ENCODE peak calls at places on chromosomes 11 and 22, in five cellular contexts. L is ACHN, N is mucosa of descending colon, W is heart left ventricle, E is kidney. J is an unnamed sample.

GRCh38 chr11:129352627-129353026 is 23.0 kb upstream of the BARX2 start:
- DNase-seq in N (no peak), L (no peak), E (no peak), W (no peak), J (no peak)

GRCh38 chr22:47006869-47007268 is 244.4 kb downstream of the TBC1D22A start:
- DNase-seq in W (no peak), E (no peak), N (no peak), L (no peak), J (no peak)

GRCh38 chr22:17121235-17122195 is at the start of gene TMEM121B:
- DNase-seq in N (peak; percentile 62), W (peak; percentile 91), L (peak; percentile 86), E (peak; percentile 86), J (peak; percentile 85)

GRCh38 chr22:19149047-19149883 is 827 bp downstream of the GSC2 start:
- DNase-seq in N (peak; percentile 26), E (no peak), W (no peak), L (no peak), J (no peak)

GRCh38 chr11:63508009-63508408 is 2.1 kb downstream of the LGALS12 start:
- DNase-seq in N (no peak), L (peak; percentile 20), W (peak; percentile 60), E (no peak), J (peak; percentile 82)

GRCh38 chr11:64877390-64878222 is 815 bp downstream of the EHD1 start:
- DNase-seq in L (no peak), N (peak; percentile 45), W (no peak), E (peak; percentile 86), J (no peak)

GRCh38 chr11:124329787-124330478 is 9.9 kb upstream of the OR8D2 start:
- DNase-seq in N (no peak), L (no peak), W (no peak), E (no peak), J (no peak)

GRCh38 chr11:59769086-59769485 is 13.9 kb downstream of the STX3 start:
- DNase-seq in E (no peak), L (no peak), W (no peak), N (no peak), J (no peak)

GRCh38 chr11:128509990-128510389 is 77.4 kb downstream of the ETS1 start:
- DNase-seq in E (no peak), W (no peak), N (no peak), L (no peak), J (no peak)

GRCh38 chr11:115476463-115477286 is 27.5 kb downstream of the CADM1 start:
- DNase-seq in L (no peak), E (no peak), W (no peak), N (no peak), J (no peak)

GRCh38 chr22:38871360-38872171 is 450 bp downstream of the CBX6 start:
- DNase-seq in E (peak; percentile 83), W (no peak), L (peak; percentile 12), N (peak; percentile 55), J (no peak)

GRCh38 chr22:21015051-21016006 is at the start of gene P2RX6:
- DNase-seq in E (peak; percentile 86), L (no peak), W (no peak), N (no peak), J (no peak)

GRCh38 chr11:34839969-34840368 is 76.2 kb downstream of the APIP start:
- DNase-seq in N (no peak), L (no peak), W (no peak), E (no peak), J (no peak)

GRCh38 chr22:36934153-36934939 is 20.9 kb downstream of the CSF2RB start:
- DNase-seq in W (no peak), E (peak; percentile 62), N (no peak), L (no peak), J (no peak)

GRCh38 chr11:120404495-120404894 is 68.3 kb downstream of the ARHGEF12 start:
- DNase-seq in N (no peak), E (no peak), L (no peak), W (no peak), J (no peak)

GRCh38 chr22:24392218-24392931 is 35.0 kb upstream of the ADORA2A start:
- DNase-seq in W (no peak), N (no peak), E (no peak), L (no peak), J (no peak)

GRCh38 chr11:14322510-14322909 is 36.5 kb downstream of the RRAS2 start:
- DNase-seq in W (no peak), N (no peak), L (no peak), E (no peak), J (no peak)

GRCh38 chr22:30830907-30831306 is 136.2 kb downstream of the OSBP2 start:
- DNase-seq in E (no peak), L (peak; percentile 61), N (no peak), W (peak; percentile 59), J (peak; percentile 20)

GRCh38 chr11:127965947-127966668 is 621.2 kb downstream of the ETS1 start:
- DNase-seq in E (no peak), L (no peak), N (no peak), W (no peak), J (no peak)

GRCh38 chr11:13223112-13223511 is 54.5 kb upstream of the BMAL1 start:
- DNase-seq in W (no peak), E (no peak), L (no peak), N (no peak), J (no peak)